ENCODE peak calls at places on chromosome 1, in six cellular contexts. One of them, this sample, is unnamed.
A peak's percentile ranks its signal among the peaks of the same experiment; 100 is the strongest.

GRCh38 chr1:25673962-25674928 is 57.7 kb downstream of the MAN1C1 start:
- DNase-seq in pancreas: no peak
- DNase-seq in AG09319: no peak
- DNase-seq in heart left ventricle: no peak
- DNase-seq in fibroblast of the aortic adventitia: no peak
- DNase-seq in WTC11: no peak
- DNase-seq in this sample: no peak

GRCh38 chr1:21236178-21236577 is 54.1 kb downstream of the ECE1 start:
- DNase-seq in heart left ventricle: no peak
- DNase-seq in pancreas: no peak
- DNase-seq in AG09319: no peak
- DNase-seq in WTC11: no peak
- DNase-seq in fibroblast of the aortic adventitia: no peak
- DNase-seq in this sample: no peak

GRCh38 chr1:227379555-227379892 is 61.2 kb upstream of the CDC42BPA start:
- DNase-seq in heart left ventricle: no peak
- DNase-seq in pancreas: no peak
- DNase-seq in WTC11: no peak
- DNase-seq in fibroblast of the aortic adventitia: no peak
- DNase-seq in AG09319: no peak
- DNase-seq in this sample: no peak

GRCh38 chr1:15523922-15524282 is at the start of gene CASP9:
- DNase-seq in AG09319: no peak
- DNase-seq in WTC11: no peak
- DNase-seq in pancreas: no peak
- DNase-seq in heart left ventricle: no peak
- DNase-seq in fibroblast of the aortic adventitia: no peak
- DNase-seq in this sample: no peak

GRCh38 chr1:16607433-16607851 is 5.9 kb downstream of the NBPF1 start:
- DNase-seq in AG09319: no peak
- DNase-seq in pancreas: no peak
- DNase-seq in WTC11: no peak
- DNase-seq in fibroblast of the aortic adventitia: no peak
- DNase-seq in heart left ventricle: no peak
- DNase-seq in this sample: no peak

GRCh38 chr1:169451425-169451824 is 24.2 kb upstream of the CCDC181 start:
- DNase-seq in AG09319: no peak
- DNase-seq in fibroblast of the aortic adventitia: no peak
- DNase-seq in WTC11: no peak
- DNase-seq in heart left ventricle: no peak
- DNase-seq in pancreas: no peak
- DNase-seq in this sample: no peak

GRCh38 chr1:63329621-63330330 is 7.4 kb downstream of the FOXD3 start:
- DNase-seq in fibroblast of the aortic adventitia: no peak
- DNase-seq in AG09319: no peak
- DNase-seq in WTC11: peak; percentile 28
- DNase-seq in heart left ventricle: no peak
- DNase-seq in pancreas: peak; percentile 59
- DNase-seq in this sample: no peak

GRCh38 chr1:183218981-183219621 is 33.0 kb downstream of the LAMC2 start:
- DNase-seq in AG09319: no peak
- DNase-seq in heart left ventricle: peak; percentile 45
- DNase-seq in pancreas: no peak
- DNase-seq in fibroblast of the aortic adventitia: no peak
- DNase-seq in WTC11: no peak
- DNase-seq in this sample: no peak

GRCh38 chr1:24901791-24902470 is 28.1 kb downstream of the RUNX3 start:
- DNase-seq in pancreas: peak; percentile 64
- DNase-seq in WTC11: no peak
- DNase-seq in fibroblast of the aortic adventitia: no peak
- DNase-seq in AG09319: no peak
- DNase-seq in heart left ventricle: peak; percentile 12
- DNase-seq in this sample: no peak

GRCh38 chr1:34824817-34825454 is 32.1 kb downstream of the GJA4 start:
- DNase-seq in fibroblast of the aortic adventitia: no peak
- DNase-seq in heart left ventricle: no peak
- DNase-seq in AG09319: no peak
- DNase-seq in WTC11: no peak
- DNase-seq in pancreas: no peak
- DNase-seq in this sample: no peak

GRCh38 chr1:95257758-95258157 is 23.7 kb downstream of the RWDD3 start:
- DNase-seq in heart left ventricle: no peak
- DNase-seq in WTC11: no peak
- DNase-seq in AG09319: no peak
- DNase-seq in pancreas: no peak
- DNase-seq in fibroblast of the aortic adventitia: peak; percentile 54
- DNase-seq in this sample: no peak

GRCh38 chr1:214446772-214447556 is 104.4 kb downstream of the PTPN14 start:
- DNase-seq in WTC11: peak; percentile 69
- DNase-seq in pancreas: no peak
- DNase-seq in AG09319: peak; percentile 46
- DNase-seq in heart left ventricle: no peak
- DNase-seq in fibroblast of the aortic adventitia: peak; percentile 91
- DNase-seq in this sample: no peak

GRCh38 chr1:245687636-245688535 is 533.1 kb downstream of the KIF26B start:
- DNase-seq in WTC11: peak; percentile 61
- DNase-seq in fibroblast of the aortic adventitia: no peak
- DNase-seq in AG09319: no peak
- DNase-seq in pancreas: no peak
- DNase-seq in heart left ventricle: no peak
- DNase-seq in this sample: no peak

GRCh38 chr1:2298685-2299673 is 70.9 kb downstream of the SKI start:
- DNase-seq in WTC11: no peak
- DNase-seq in AG09319: no peak
- DNase-seq in fibroblast of the aortic adventitia: no peak
- DNase-seq in heart left ventricle: no peak
- DNase-seq in pancreas: no peak
- DNase-seq in this sample: peak; percentile 71

GRCh38 chr1:22751124-22751531 is 40.5 kb downstream of the EPHB2 start:
- DNase-seq in WTC11: peak; percentile 26
- DNase-seq in fibroblast of the aortic adventitia: no peak
- DNase-seq in heart left ventricle: no peak
- DNase-seq in pancreas: no peak
- DNase-seq in AG09319: no peak
- DNase-seq in this sample: no peak

GRCh38 chr1:178644308-178645120 is 80.5 kb upstream of the RALGPS2 start:
- DNase-seq in fibroblast of the aortic adventitia: peak; percentile 86
- DNase-seq in AG09319: peak; percentile 45
- DNase-seq in heart left ventricle: peak; percentile 26
- DNase-seq in WTC11: no peak
- DNase-seq in pancreas: peak; percentile 71
- DNase-seq in this sample: no peak

GRCh38 chr1:150881331-150882070 is 5.1 kb upstream of the ARNT start:
- DNase-seq in pancreas: no peak
- DNase-seq in AG09319: peak; percentile 85
- DNase-seq in fibroblast of the aortic adventitia: peak; percentile 98
- DNase-seq in WTC11: no peak
- DNase-seq in heart left ventricle: no peak
- DNase-seq in this sample: no peak

GRCh38 chr1:54927475-54928240 is 40.7 kb upstream of the DHCR24 start:
- DNase-seq in WTC11: no peak
- DNase-seq in heart left ventricle: peak; percentile 72
- DNase-seq in fibroblast of the aortic adventitia: peak; percentile 49
- DNase-seq in AG09319: no peak
- DNase-seq in pancreas: no peak
- DNase-seq in this sample: peak; percentile 75

GRCh38 chr1:87833158-87833557 is 504.5 kb downstream of the LMO4 start:
- DNase-seq in AG09319: no peak
- DNase-seq in pancreas: no peak
- DNase-seq in heart left ventricle: peak; percentile 38
- DNase-seq in WTC11: no peak
- DNase-seq in fibroblast of the aortic adventitia: peak; percentile 43
- DNase-seq in this sample: peak; percentile 26

GRCh38 chr1:172322219-172323061 is 98.0 kb upstream of the C1orf105 start:
- DNase-seq in heart left ventricle: peak; percentile 39
- DNase-seq in pancreas: no peak
- DNase-seq in WTC11: no peak
- DNase-seq in AG09319: peak; percentile 75
- DNase-seq in fibroblast of the aortic adventitia: peak; percentile 95
- DNase-seq in this sample: peak; percentile 37

GRCh38 chr1:100794719-100795645 is 75.4 kb downstream of the VCAM1 start:
- DNase-seq in heart left ventricle: no peak
- DNase-seq in pancreas: no peak
- DNase-seq in AG09319: peak; percentile 4
- DNase-seq in WTC11: no peak
- DNase-seq in fibroblast of the aortic adventitia: peak; percentile 55
- DNase-seq in this sample: no peak

GRCh38 chr1:75396745-75397144 is 214.2 kb downstream of the SLC44A5 start:
- DNase-seq in WTC11: no peak
- DNase-seq in fibroblast of the aortic adventitia: no peak
- DNase-seq in pancreas: no peak
- DNase-seq in heart left ventricle: no peak
- DNase-seq in AG09319: no peak
- DNase-seq in this sample: no peak

GRCh38 chr1:75392278-75392677 is 218.6 kb downstream of the SLC44A5 start:
- DNase-seq in WTC11: no peak
- DNase-seq in AG09319: no peak
- DNase-seq in pancreas: no peak
- DNase-seq in heart left ventricle: no peak
- DNase-seq in fibroblast of the aortic adventitia: no peak
- DNase-seq in this sample: no peak

GRCh38 chr1:75396258-75396657 is 214.7 kb downstream of the SLC44A5 start:
- DNase-seq in heart left ventricle: no peak
- DNase-seq in fibroblast of the aortic adventitia: no peak
- DNase-seq in AG09319: no peak
- DNase-seq in WTC11: no peak
- DNase-seq in pancreas: no peak
- DNase-seq in this sample: no peak

GRCh38 chr1:75394386-75395139 is 216.4 kb downstream of the SLC44A5 start:
- DNase-seq in pancreas: no peak
- DNase-seq in AG09319: no peak
- DNase-seq in fibroblast of the aortic adventitia: no peak
- DNase-seq in WTC11: no peak
- DNase-seq in heart left ventricle: no peak
- DNase-seq in this sample: no peak
- TF ChIP-seq CTCF in pancreas: no peak
- TF ChIP-seq CTCF in AG09319: no peak
- TF ChIP-seq CTCF in fibroblast of the aortic adventitia: no peak
- TF ChIP-seq CTCF in WTC11: no peak
- TF ChIP-seq CTCF in heart left ventricle: no peak
- TF ChIP-seq CTCF in this sample: no peak

DNA sequence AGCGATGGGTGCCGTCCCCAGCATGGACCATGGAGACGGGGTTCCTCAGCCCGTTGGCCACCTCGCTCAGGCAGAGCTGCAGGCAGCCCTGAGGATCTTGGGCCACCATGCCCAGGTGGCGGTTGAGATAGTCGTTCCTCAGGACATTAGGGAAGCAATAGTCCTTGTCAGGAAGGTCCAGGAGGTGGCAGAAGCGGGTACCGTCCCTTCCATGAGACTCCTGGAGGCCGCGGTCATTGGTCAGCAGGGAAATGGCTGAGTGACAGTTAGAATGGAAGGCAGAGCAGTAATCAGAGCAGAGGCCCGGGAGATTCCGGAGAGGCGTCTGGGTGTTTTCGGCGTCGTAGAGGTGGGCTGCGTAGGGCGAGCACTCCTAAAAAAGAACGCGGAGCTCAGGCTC is 4.1 kb downstream of the HHIPL2 start:
- DNase-seq in WTC11: peak; percentile 44
- DNase-seq in fibroblast of the aortic adventitia: no peak
- DNase-seq in pancreas: no peak
- DNase-seq in AG09319: no peak
- DNase-seq in heart left ventricle: no peak
- DNase-seq in this sample: no peak
- TF ChIP-seq CTCF in WTC11: no peak
- TF ChIP-seq CTCF in fibroblast of the aortic adventitia: no peak
- TF ChIP-seq CTCF in pancreas: no peak
- TF ChIP-seq CTCF in AG09319: no peak
- TF ChIP-seq CTCF in heart left ventricle: no peak
- TF ChIP-seq CTCF in this sample: no peak

GRCh38 chr1:65581120-65581519 is 160.7 kb downstream of the LEPR start:
- DNase-seq in AG09319: no peak
- DNase-seq in WTC11: peak; percentile 15
- DNase-seq in pancreas: no peak
- DNase-seq in heart left ventricle: no peak
- DNase-seq in fibroblast of the aortic adventitia: peak; percentile 15
- DNase-seq in this sample: no peak
- TF ChIP-seq CTCF in AG09319: peak; percentile 46
- TF ChIP-seq CTCF in WTC11: no peak
- TF ChIP-seq CTCF in pancreas: no peak
- TF ChIP-seq CTCF in heart left ventricle: peak; percentile 27
- TF ChIP-seq CTCF in fibroblast of the aortic adventitia: peak; percentile 42
- TF ChIP-seq CTCF in this sample: peak; percentile 12

DNA sequence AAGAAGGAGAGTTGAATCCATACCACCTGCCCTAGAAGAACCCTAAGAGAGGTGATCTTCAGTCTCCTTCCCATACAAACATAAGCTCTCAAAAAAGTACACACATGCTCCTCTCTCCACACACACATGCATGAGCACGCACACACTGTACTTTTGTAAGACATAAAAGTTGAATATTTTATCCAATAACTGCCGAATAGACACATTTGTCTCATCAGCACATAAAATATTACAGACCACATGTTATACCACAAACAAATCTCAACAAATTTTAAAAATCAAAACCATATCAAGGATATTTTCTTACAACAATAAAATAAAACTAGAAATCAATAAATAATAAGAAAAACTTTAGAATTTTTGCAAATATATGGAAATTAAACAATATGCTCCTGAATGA is 2.7 kb downstream of the SPRR1A start:
- DNase-seq in AG09319: no peak
- DNase-seq in pancreas: no peak
- DNase-seq in WTC11: no peak
- DNase-seq in heart left ventricle: no peak
- DNase-seq in fibroblast of the aortic adventitia: no peak
- DNase-seq in this sample: no peak
- TF ChIP-seq CTCF in AG09319: no peak
- TF ChIP-seq CTCF in pancreas: no peak
- TF ChIP-seq CTCF in WTC11: no peak
- TF ChIP-seq CTCF in heart left ventricle: no peak
- TF ChIP-seq CTCF in fibroblast of the aortic adventitia: no peak
- TF ChIP-seq CTCF in this sample: no peak

GRCh38 chr1:28088168-28088961 is at the start of gene EYA3:
- DNase-seq in fibroblast of the aortic adventitia: peak; percentile 98
- DNase-seq in AG09319: peak; percentile 94
- DNase-seq in pancreas: peak; percentile 99
- DNase-seq in heart left ventricle: peak; percentile 98
- DNase-seq in WTC11: peak; percentile 100
- DNase-seq in this sample: peak; percentile 97
- TF ChIP-seq CTCF in fibroblast of the aortic adventitia: no peak
- TF ChIP-seq CTCF in AG09319: no peak
- TF ChIP-seq CTCF in pancreas: no peak
- TF ChIP-seq CTCF in heart left ventricle: no peak
- TF ChIP-seq CTCF in WTC11: no peak
- TF ChIP-seq CTCF in this sample: no peak